ENCODE peak calls at places on chromosomes 12 and 14, in five cellular contexts. G is neuronal stem cell, V is mesenchymal stem cell, W is trophoblast cell, B is H1. Q is an unnamed sample.

GRCh38 chr12:72271401-72271740 is 799 bp upstream of the TRHDE start:
- DNase-seq in W (peak; percentile 11), B (no peak), V (peak; percentile 74), G (peak; percentile 68), Q (no peak)

GRCh38 chr12:6180300-6181051 is 19.7 kb upstream of the CD9 start:
- DNase-seq in W (peak; percentile 30), B (no peak), G (no peak), V (peak; percentile 90), Q (peak; percentile 32)

GRCh38 chr14:63203618-63204406 is 431 bp upstream of the RHOJ start:
- DNase-seq in B (peak; percentile 29), W (no peak), V (peak; percentile 97), G (peak; percentile 48), Q (peak; percentile 74)

GRCh38 chr14:96538097-96538496 is 35.9 kb downstream of the PAPOLA start:
- DNase-seq in B (no peak), W (no peak), V (no peak), G (no peak), Q (no peak)

GRCh38 chr14:104924421-104925213 is at the start of gene PLD4:
- DNase-seq in W (no peak), B (no peak), G (no peak), V (no peak), Q (no peak)

GRCh38 chr12:69688496-69689427 is 10.3 kb downstream of the BEST3 start:
- DNase-seq in W (peak; percentile 91), B (peak; percentile 71), V (peak; percentile 95), G (no peak), Q (peak; percentile 91)

GRCh38 chr14:63938198-63939005 is 85.6 kb downstream of the SYNE2 start:
- DNase-seq in G (no peak), V (peak; percentile 42), B (no peak), W (peak; percentile 58), Q (no peak)

GRCh38 chr14:74671789-74672188 is 41.1 kb downstream of the AREL1 start:
- DNase-seq in G (no peak), W (no peak), B (no peak), V (peak; percentile 43), Q (no peak)

GRCh38 chr14:51996148-51996746 is 6.9 kb downstream of the RTRAF start:
- DNase-seq in V (peak; percentile 64), W (peak; percentile 76), B (no peak), G (no peak), Q (no peak)

GRCh38 chr12:115243933-115244628 is 560.1 kb upstream of the TBX3 start:
- DNase-seq in V (no peak), G (no peak), W (no peak), B (no peak), Q (no peak)

GRCh38 chr12:49220972-49221371 is 32.1 kb upstream of the TUBA1A start:
- DNase-seq in G (no peak), B (no peak), W (no peak), V (no peak), Q (no peak)

GRCh38 chr12:107404981-107405380 is 280.6 kb upstream of the PWP1 start:
- DNase-seq in G (no peak), B (no peak), V (peak; percentile 6), W (peak; percentile 8), Q (peak; percentile 63)

GRCh38 chr12:132827763-132828703 is 636 bp downstream of the GOLGA3 start:
- DNase-seq in V (peak; percentile 79), W (peak; percentile 72), G (no peak), B (no peak), Q (no peak)

GRCh38 chr14:77342726-77343397 is 22.0 kb downstream of the GSTZ1 start:
- DNase-seq in G (no peak), W (no peak), V (no peak), B (no peak), Q (no peak)

GRCh38 chr14:68814376-68815287 is 21.8 kb upstream of the ZFP36L1 start:
- DNase-seq in B (no peak), V (peak; percentile 82), G (no peak), W (peak; percentile 94), Q (peak; percentile 78)

GRCh38 chr14:21978184-21978998 is 304.8 kb upstream of the OR4E1 start:
- DNase-seq in G (peak; percentile 62), V (peak; percentile 7), W (peak; percentile 70), B (no peak), Q (peak; percentile 75)

GRCh38 chr12:86193931-86194330 is 62.3 kb downstream of the MGAT4C start:
- DNase-seq in G (no peak), B (no peak), W (no peak), V (peak; percentile 38), Q (no peak)

GRCh38 chr14:68146812-68147211 is 327.2 kb downstream of the RAD51B start:
- DNase-seq in V (peak; percentile 93), W (peak; percentile 69), G (no peak), B (no peak), Q (no peak)

GRCh38 chr14:57136669-57137068 is 132.0 kb downstream of the EXOC5 start:
- DNase-seq in V (no peak), B (no peak), G (no peak), W (no peak), Q (no peak)

GRCh38 chr14:57139173-57139572 is 129.5 kb downstream of the EXOC5 start:
- DNase-seq in B (no peak), W (no peak), V (no peak), G (no peak), Q (no peak)
- H2BK12ac ChIP-seq in B (no peak overlapping the region), W (no peak overlapping the region), V (no peak overlapping the region), G (no peak overlapping the region), Q (no peak overlapping the region)

DNA sequence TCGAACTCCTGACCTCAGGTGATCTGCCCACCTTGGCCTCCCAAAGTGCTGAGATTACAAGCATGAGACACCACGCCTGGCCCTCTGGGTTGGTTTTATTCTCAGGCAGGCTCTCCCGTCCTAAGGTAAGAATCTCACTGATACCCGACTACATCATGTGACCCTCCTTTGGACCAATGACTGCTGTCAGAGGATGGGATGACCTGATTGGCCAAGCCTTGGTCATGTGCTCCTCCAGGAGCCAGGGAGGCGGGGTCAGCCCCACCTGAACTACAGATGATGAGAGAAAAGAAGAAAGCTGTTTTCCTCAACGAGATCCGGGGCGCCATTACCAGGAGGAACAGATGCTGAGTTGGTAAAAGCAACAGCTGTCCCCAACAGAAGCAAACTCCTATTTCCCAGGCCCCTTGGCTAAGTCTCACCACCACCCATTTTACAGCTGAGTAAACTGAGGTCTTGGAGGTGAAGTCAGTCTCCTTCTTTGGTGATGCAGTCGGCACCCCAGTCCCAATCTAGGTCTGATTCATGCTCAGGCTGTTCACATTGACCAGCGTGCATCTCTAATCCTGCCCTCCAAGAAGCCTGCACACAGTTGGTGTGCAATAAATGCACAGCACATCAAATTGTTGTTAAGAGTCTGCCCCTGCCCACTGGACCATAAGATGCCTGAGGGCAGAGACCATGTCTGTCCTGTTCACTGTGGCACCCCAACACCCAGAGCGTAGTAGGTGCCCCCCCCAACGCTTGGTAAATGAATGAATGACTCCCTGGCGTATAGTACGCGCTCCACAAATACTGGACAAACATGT is 118.8 kb downstream of the SCARB1 start:
- DNase-seq in W (no peak), V (no peak), G (no peak), B (no peak), Q (peak; percentile 91)
- H3K9ac ChIP-seq in W (no peak overlapping the region), V (no peak overlapping the region), G (no peak overlapping the region), B (no peak overlapping the region), Q (no peak overlapping the region)

GRCh38 chr12:22256634-22257033 is 77.9 kb downstream of the ST8SIA1 start:
- DNase-seq in V (peak; percentile 35), B (no peak), W (no peak), G (no peak), Q (no peak)

GRCh38 chr12:22257100-22257499 is 77.4 kb downstream of the ST8SIA1 start:
- DNase-seq in G (no peak), W (no peak), B (no peak), V (no peak), Q (no peak)

GRCh38 chr12:22254450-22254849 is 80.1 kb downstream of the ST8SIA1 start:
- DNase-seq in V (no peak), B (no peak), G (no peak), W (peak; percentile 17), Q (no peak)

GRCh38 chr12:22256076-22256475 is 78.4 kb downstream of the ST8SIA1 start:
- DNase-seq in V (peak; percentile 69), G (no peak), W (no peak), B (no peak), Q (no peak)

DNA sequence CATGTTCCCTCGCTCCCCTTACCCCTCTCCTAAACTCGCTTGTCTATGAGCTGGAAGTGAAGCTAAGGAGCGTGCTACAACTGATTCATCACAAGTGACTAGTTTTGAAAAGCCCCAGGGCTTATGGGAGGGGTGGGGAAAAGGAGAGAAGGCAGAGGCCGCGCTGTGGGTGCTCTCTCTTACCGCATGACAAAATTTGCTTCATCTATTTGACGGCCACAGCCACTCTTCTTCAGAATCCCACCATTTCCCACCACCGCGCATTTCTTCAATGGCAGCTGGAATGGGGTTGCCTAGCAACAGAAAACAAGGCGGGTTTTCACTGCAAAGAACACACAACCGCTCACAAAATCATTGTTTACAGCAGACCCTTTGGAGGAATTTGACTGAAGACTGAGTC is 79.4 kb downstream of the ST8SIA1 start:
- DNase-seq in B (no peak), V (peak; percentile 34), W (peak; percentile 80), G (peak; percentile 82), Q (peak; percentile 68)
- H2BK12ac ChIP-seq in B (peak overlapping the region; percentile 23), V (no peak overlapping the region), W (no peak overlapping the region), G (no peak overlapping the region), Q (peak overlapping the region; percentile 60)

DNA sequence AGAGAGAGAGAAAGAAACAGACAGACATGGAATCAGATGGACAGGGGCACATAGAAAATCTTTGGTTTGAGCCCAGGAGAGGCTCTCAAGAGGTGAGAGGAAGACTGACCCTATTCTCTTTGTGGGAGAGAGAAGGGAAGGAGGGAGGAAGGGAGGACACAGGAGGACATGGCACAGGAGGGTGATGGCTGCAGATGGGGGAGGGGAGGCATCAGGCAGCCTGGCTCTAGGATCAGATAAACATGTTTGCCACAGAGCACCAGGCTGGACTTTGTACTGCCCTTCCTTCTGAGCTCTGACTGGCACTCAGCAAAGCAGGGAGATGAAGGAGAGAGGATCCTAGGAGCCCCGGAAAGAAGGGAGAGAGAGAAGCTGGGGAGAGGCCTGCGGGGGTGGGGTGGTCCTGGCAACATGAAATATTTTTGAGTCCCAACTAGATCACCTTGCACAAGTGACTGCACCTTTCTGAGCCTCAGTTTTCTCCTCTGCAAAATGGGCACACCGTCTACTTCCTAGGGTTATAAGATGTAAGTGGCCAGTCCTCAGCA is 6.1 kb downstream of the HNF1A start:
- DNase-seq in G (no peak), V (no peak), B (no peak), W (no peak), Q (no peak)
- H3K9ac ChIP-seq in G (no peak overlapping the region), V (no peak overlapping the region), B (no peak overlapping the region), W (no peak overlapping the region), Q (no peak overlapping the region)